ENCODE peak calls at places on chromosomes 5 and 9, in ten cellular contexts. Q, K, V, S, L, X, P, J, B and O are unnamed samples.

GRCh38 chr5:63131618-63132285 is 553.1 kb downstream of the LRRC70 start:
- DNase-seq in Q (no peak), K (no peak), V (no peak), S (no peak), L (no peak), X (peak), P (peak), J (no peak), B (no peak), O (no peak)

GRCh38 chr5:178298283-178298807 is 65.7 kb upstream of the PHYKPL start:
- DNase-seq in Q (peak), K (no peak), V (no peak), S (no peak), L (no peak), X (no peak), P (no peak), J (no peak), B (peak), O (no peak)

GRCh38 chr9:20408513-20408912 is 213.8 kb downstream of the MLLT3 start:
- DNase-seq in Q (no peak), K (no peak), V (peak), S (no peak), L (no peak), X (no peak), P (no peak), J (no peak), B (no peak), O (no peak)

GRCh38 chr9:133511607-133512006 is 13.2 kb downstream of the MYMK start:
- DNase-seq in Q (no peak), K (no peak), V (no peak), S (no peak), L (no peak), X (no peak), P (no peak), J (no peak), B (no peak), O (no peak)

GRCh38 chr5:146919304-146919703 is 40.7 kb upstream of the PPP2R2B start:
- DNase-seq in Q (no peak), K (no peak), V (no peak), S (no peak), L (no peak), X (no peak), P (no peak), J (no peak), B (no peak), O (no peak)

GRCh38 chr5:138869763-138870500 is 5.2 kb downstream of the LRRTM2 start:
- DNase-seq in Q (no peak), K (no peak), V (no peak), S (no peak), L (no peak), X (peak), P (peak), J (no peak), B (no peak), O (no peak)

GRCh38 chr9:128892223-128892892 is 10.4 kb downstream of the LRRC8A start:
- DNase-seq in Q (peak), K (peak), V (peak), S (peak), L (peak), X (peak), P (peak), J (peak), B (peak), O (no peak)

GRCh38 chr9:86098793-86099694 is at the start of gene GOLM1:
- DNase-seq in Q (peak), K (peak), V (peak), S (peak), L (peak), X (peak), P (peak), J (no peak), B (peak), O (no peak)

GRCh38 chr5:80204808-80205614 is 50.8 kb downstream of the SERINC5 start:
- DNase-seq in Q (no peak), K (peak), V (no peak), S (peak), L (peak), X (no peak), P (peak), J (no peak), B (no peak), O (no peak)

GRCh38 chr5:60960591-60960990 is 15.6 kb downstream of the NDUFAF2 start:
- DNase-seq in Q (no peak), K (no peak), V (no peak), S (no peak), L (no peak), X (peak), P (no peak), J (no peak), B (no peak), O (no peak)

GRCh38 chr9:76887003-76887821 is 18.7 kb downstream of the PRUNE2 start:
- DNase-seq in Q (no peak), K (no peak), V (peak), S (no peak), L (no peak), X (no peak), P (peak), J (no peak), B (no peak), O (no peak)

GRCh38 chr9:23606107-23606506 is 219.9 kb downstream of the ELAVL2 start:
- DNase-seq in Q (no peak), K (no peak), V (no peak), S (no peak), L (no peak), X (no peak), P (no peak), J (no peak), B (no peak), O (no peak)

GRCh38 chr5:165881259-165881658 is 2375.8 kb downstream of the MAT2B start:
- DNase-seq in Q (no peak), K (no peak), V (no peak), S (no peak), L (no peak), X (no peak), P (no peak), J (no peak), B (no peak), O (no peak)

GRCh38 chr9:81824802-81825770 is 103.1 kb upstream of the SPATA31D4 start:
- DNase-seq in Q (no peak), K (no peak), V (no peak), S (no peak), L (no peak), X (no peak), P (peak), J (no peak), B (no peak), O (no peak)

GRCh38 chr9:4604678-4605095 is 57.4 kb upstream of the PLPP6 start:
- DNase-seq in Q (no peak), K (peak), V (peak), S (peak), L (peak), X (peak), P (peak), J (peak), B (no peak), O (no peak)

GRCh38 chr5:89374144-89374784 is 491.3 kb upstream of the MEF2C start:
- DNase-seq in Q (no peak), K (no peak), V (peak), S (peak), L (no peak), X (no peak), P (peak), J (no peak), B (no peak), O (no peak)

GRCh38 chr5:74636552-74636951 is 4.0 kb downstream of the ENC1 start:
- DNase-seq in Q (no peak), K (no peak), V (no peak), S (no peak), L (no peak), X (no peak), P (no peak), J (no peak), B (no peak), O (no peak)

GRCh38 chr5:154092356-154092755 is 53.6 kb downstream of the MFAP3 start:
- DNase-seq in Q (no peak), K (no peak), V (no peak), S (no peak), L (no peak), X (no peak), P (peak), J (no peak), B (no peak), O (no peak)

GRCh38 chr9:120412425-120412951 is 167.5 kb downstream of the CDK5RAP2 start:
- DNase-seq in Q (no peak), K (no peak), V (no peak), S (no peak), L (no peak), X (peak), P (peak), J (no peak), B (no peak), O (peak)

GRCh38 chr5:113232667-113233066 is 202.1 kb downstream of the TSSK1B start:
- DNase-seq in Q (no peak), K (no peak), V (no peak), S (no peak), L (no peak), X (peak), P (peak), J (no peak), B (no peak), O (no peak)

GRCh38 chr5:128143911-128144310 is 60.3 kb downstream of the SLC12A2 start:
- DNase-seq in Q (no peak), K (no peak), V (no peak), S (no peak), L (no peak), X (no peak), P (no peak), J (no peak), B (no peak), O (no peak)

DNA sequence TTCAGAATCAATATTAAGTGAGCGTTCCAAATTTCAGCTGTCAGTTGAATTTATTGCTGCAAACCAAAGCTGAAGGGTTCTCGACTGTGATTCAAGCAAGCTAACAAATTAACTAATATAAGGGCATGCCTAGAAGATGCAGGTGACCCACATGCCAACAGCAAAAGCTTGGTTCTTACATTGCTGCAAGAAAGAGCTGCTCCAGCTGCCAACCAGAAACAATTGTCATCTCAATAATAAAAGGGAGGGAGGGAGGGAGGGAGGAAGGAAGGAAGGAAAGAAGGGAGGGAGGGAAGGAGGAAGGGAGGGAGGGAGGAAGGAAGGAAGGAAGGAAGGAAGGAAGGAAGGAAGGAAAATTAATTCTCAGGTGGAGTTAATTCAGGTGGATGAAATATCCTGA is 517.5 kb upstream of the WWC1 start:
- DNase-seq in Q (no peak), K (no peak), V (no peak), S (no peak), L (no peak), X (no peak), P (no peak), J (no peak), B (no peak), O (no peak)
- H3K4me3 ChIP-seq in Q (no peak), K (no peak), V (no peak), S (no peak), L (no peak), X (no peak), P (no peak), J (no peak), B (no peak), O (no peak)

DNA sequence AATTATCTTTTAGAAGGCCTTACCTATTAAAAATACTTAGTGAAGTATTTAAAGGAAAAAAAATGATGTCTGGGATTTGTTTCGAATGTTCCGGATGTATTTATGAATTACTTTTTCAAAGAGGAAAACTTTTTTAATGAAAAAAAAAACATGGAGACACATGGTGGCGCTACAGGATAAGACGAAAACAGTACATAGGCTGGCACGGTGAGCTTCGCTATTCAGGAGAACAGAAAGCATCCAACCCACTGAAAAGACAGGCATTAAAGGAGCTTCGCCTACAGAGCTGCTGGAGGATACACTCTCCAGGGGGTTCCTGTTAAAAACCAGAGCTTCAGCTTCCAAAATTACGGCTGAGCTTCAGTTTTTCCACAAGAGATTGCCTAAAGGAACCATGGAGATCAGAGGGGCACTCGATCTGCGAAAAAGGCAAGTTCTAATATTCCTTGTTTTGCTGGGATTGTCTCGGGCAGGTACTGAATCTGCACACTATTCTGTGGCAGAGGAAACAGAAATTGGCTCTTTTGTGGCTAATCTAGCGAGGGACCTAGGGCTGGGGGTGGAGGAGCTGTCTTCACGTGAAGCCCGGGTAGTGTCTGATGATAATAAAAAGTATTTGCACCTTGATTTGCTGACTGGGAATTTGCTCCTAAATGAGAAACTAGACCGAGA is at the start of gene PCDHB14:
- DNase-seq in Q (no peak), K (peak), V (no peak), S (no peak), L (no peak), X (peak), P (peak), J (no peak), B (no peak), O (peak)
- TF ChIP-seq CTCF in Q (no peak), K (peak), V (no peak), S (no peak), L (no peak), X (no peak), P (no peak), J (no peak), B (no peak), O (peak)

GRCh38 chr9:117649126-117649525 is 55.1 kb upstream of the TLR4 start:
- DNase-seq in Q (no peak), K (no peak), V (no peak), S (no peak), L (no peak), X (no peak), P (peak), J (no peak), B (no peak), O (no peak)

GRCh38 chr9:117645245-117645636 is 59.0 kb upstream of the TLR4 start:
- DNase-seq in Q (no peak), K (no peak), V (no peak), S (no peak), L (no peak), X (no peak), P (no peak), J (no peak), B (no peak), O (no peak)

GRCh38 chr9:117643288-117643654 is 60.9 kb upstream of the TLR4 start:
- DNase-seq in Q (no peak), K (no peak), V (no peak), S (no peak), L (no peak), X (no peak), P (no peak), J (no peak), B (no peak), O (no peak)

GRCh38 chr9:117644133-117644532 is 60.1 kb upstream of the TLR4 start:
- DNase-seq in Q (no peak), K (no peak), V (no peak), S (no peak), L (no peak), X (no peak), P (no peak), J (no peak), B (no peak), O (no peak)

GRCh38 chr9:117644607-117645244 is 59.5 kb upstream of the TLR4 start:
- DNase-seq in Q (peak), K (peak), V (peak), S (peak), L (peak), X (peak), P (peak), J (peak), B (peak), O (peak)
- H3K4me3 ChIP-seq in Q (no peak), K (peak), V (no peak), S (no peak), L (peak), X (no peak), P (no peak), J (peak), B (peak), O (no peak)

DNA sequence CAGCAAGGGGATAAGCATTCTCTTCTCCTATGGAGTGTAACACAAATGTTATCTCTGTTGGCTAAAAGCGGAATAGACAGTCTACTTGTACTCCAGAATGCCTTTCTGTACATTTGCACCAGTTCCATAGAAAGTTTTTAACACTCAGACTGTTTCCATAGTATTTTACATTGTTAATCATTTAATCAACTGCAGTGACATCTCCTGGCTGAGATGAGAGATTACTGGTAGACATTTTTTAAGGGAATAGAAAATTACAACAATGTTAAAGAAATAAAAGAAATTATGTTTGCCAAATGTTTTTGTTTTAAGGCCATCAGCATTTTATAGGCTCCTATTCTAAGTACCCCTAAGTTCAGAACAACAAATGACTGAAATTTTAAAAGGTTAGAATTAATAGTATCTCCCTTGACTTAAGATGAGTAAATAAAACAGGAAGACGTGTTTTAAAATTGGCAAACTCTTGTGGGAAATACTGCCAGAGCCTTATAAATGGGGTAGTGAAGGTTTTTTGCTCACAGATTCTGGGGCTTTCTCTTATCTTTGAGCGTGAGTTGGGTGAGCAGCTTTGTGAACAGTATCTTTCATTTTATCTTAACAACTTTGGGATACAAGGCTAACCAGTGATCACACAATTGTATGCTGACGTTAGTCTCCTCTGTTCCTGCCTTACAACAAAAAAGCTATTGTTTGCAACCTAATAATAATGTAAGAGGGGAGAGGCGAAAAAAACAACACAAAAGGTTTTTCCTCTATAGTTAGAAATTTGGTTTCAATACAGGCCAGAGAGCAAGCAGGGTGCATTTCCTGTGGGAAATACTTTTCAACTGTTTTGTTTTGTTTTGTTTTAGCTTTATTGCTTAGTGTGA is 294.4 kb downstream of the FBXL7 start:
- DNase-seq in Q (no peak), K (no peak), V (no peak), S (no peak), L (no peak), X (peak), P (peak), J (no peak), B (no peak), O (no peak)
- TF ChIP-seq CTCF in Q (no peak), K (peak), V (no peak), S (no peak), L (no peak), X (peak), P (peak), J (no peak), B (no peak), O (peak)

GRCh38 chr5:160486573-160486972 is 64.9 kb downstream of the PTTG1 start:
- DNase-seq in Q (no peak), K (no peak), V (no peak), S (no peak), L (no peak), X (no peak), P (no peak), J (no peak), B (no peak), O (no peak)
- H3K4me3 ChIP-seq in Q (no peak), K (no peak), V (no peak), S (no peak), L (no peak), X (no peak), P (no peak), J (no peak), B (no peak), O (no peak)